ENCODE peak calls at places on chromosomes 2 and 18, in eight cellular contexts. O is PC-3, Y is foreskin melanocyte, B is astrocyte of the hippocampus, L is mucosa of gallbladder, K is heart left ventricle, P is germinal center, T is MV-4-11. U is an unnamed sample.

GRCh38 chr2:88859461-88859860 is 168.0 kb downstream of the RPIA start:
- DNase-seq in O (no peak), Y (no peak), B (no peak), L (no peak), K (no peak), P (no peak), T (no peak), U (no peak)

GRCh38 chr2:148273158-148273691 is 252.3 kb downstream of the MBD5 start:
- DNase-seq in O (no peak), Y (no peak), B (peak), L (no peak), K (no peak), P (no peak), T (no peak), U (no peak)

GRCh38 chr18:48545690-48546365 is 7.0 kb downstream of the CTIF start:
- DNase-seq in O (no peak), Y (no peak), B (peak), L (peak), K (peak), P (no peak), T (peak), U (no peak)

GRCh38 chr2:9815844-9816279 is 27.4 kb upstream of the TAF1B start:
- DNase-seq in O (no peak), Y (no peak), B (peak), L (no peak), K (no peak), P (no peak), T (no peak), U (no peak)

GRCh38 chr18:74414951-74415515 is 42.1 kb downstream of the DIPK1C start:
- DNase-seq in O (no peak), Y (no peak), B (peak), L (no peak), K (peak), P (no peak), T (no peak), U (no peak)

GRCh38 chr2:28357055-28357454 is 35.6 kb upstream of the FOSL2 start:
- DNase-seq in O (no peak), Y (no peak), B (no peak), L (no peak), K (no peak), P (no peak), T (no peak), U (no peak)

GRCh38 chr2:45345331-45346305 is 265.4 kb downstream of the SRBD1 start:
- DNase-seq in O (no peak), Y (no peak), B (no peak), L (peak), K (no peak), P (no peak), T (no peak), U (no peak)

GRCh38 chr2:227191367-227191766 is 26.9 kb downstream of the COL4A3 start:
- DNase-seq in O (peak), Y (no peak), B (peak), L (no peak), K (no peak), P (no peak), T (no peak), U (no peak)

GRCh38 chr2:144523606-144524131 is 3.8 kb upstream of the ZEB2 start:
- DNase-seq in O (no peak), Y (no peak), B (peak), L (no peak), K (no peak), P (no peak), T (no peak), U (no peak)

GRCh38 chr2:127014630-127015029 is 92.3 kb downstream of the BIN1 start:
- DNase-seq in O (peak), Y (no peak), B (peak), L (no peak), K (no peak), P (no peak), T (peak), U (peak)

GRCh38 chr2:187453078-187453641 is 5.1 kb upstream of the CALCRL start:
- DNase-seq in O (peak), Y (peak), B (peak), L (no peak), K (no peak), P (no peak), T (no peak), U (peak)

GRCh38 chr2:231110551-231110950 is 14.3 kb downstream of the HTR2B start:
- DNase-seq in O (peak), Y (peak), B (peak), L (no peak), K (no peak), P (no peak), T (peak), U (no peak)

GRCh38 chr2:47554311-47554905 is 151.5 kb downstream of the MSH2 start:
- DNase-seq in O (no peak), Y (no peak), B (no peak), L (no peak), K (no peak), P (no peak), T (peak), U (no peak)

GRCh38 chr2:235566931-235567495 is 73.2 kb downstream of the AGAP1 start:
- DNase-seq in O (no peak), Y (no peak), B (no peak), L (no peak), K (no peak), P (no peak), T (no peak), U (no peak)

GRCh38 chr18:24488824-24489493 is 28.5 kb downstream of the HRH4 start:
- DNase-seq in O (peak), Y (peak), B (peak), L (no peak), K (no peak), P (peak), T (peak), U (peak)

GRCh38 chr2:231613655-231614558 is 21.2 kb downstream of the TEX44 start:
- DNase-seq in O (peak), Y (peak), B (peak), L (peak), K (peak), P (peak), T (peak), U (peak)

GRCh38 chr18:70827632-70828031 is 538.8 kb downstream of the SOCS6 start:
- DNase-seq in O (no peak), Y (no peak), B (no peak), L (no peak), K (no peak), P (no peak), T (no peak), U (no peak)

GRCh38 chr2:43265006-43265770 is 38.8 kb upstream of the ZFP36L2 start:
- DNase-seq in O (no peak), Y (no peak), B (peak), L (peak), K (peak), P (no peak), T (no peak), U (no peak)

GRCh38 chr2:85303780-85304531 is 23.8 kb downstream of the TGOLN2 start:
- DNase-seq in O (no peak), Y (no peak), B (no peak), L (no peak), K (no peak), P (no peak), T (no peak), U (no peak)

GRCh38 chr2:118221952-118222594 is 133.8 kb downstream of the INSIG2 start:
- DNase-seq in O (peak), Y (peak), B (peak), L (peak), K (no peak), P (peak), T (peak), U (peak)

GRCh38 chr2:100606740-100607343 is 44.0 kb downstream of the PDCL3 start:
- DNase-seq in O (peak), Y (peak), B (peak), L (peak), K (no peak), P (peak), T (peak), U (peak)